ENCODE peak calls at places on chromosomes 4 and X, in seven cellular contexts. U is mammary epithelial cell; R is lung; F is neuronal stem cell; L is endothelial cell of umbilical vein; J is AG04450; P is CD4-positive, CD25-positive, alpha-beta regulatory T cell. H is an unnamed sample.

GRCh38 chrX:51742586-51742985 is 656 bp upstream of the GSPT2 start:
- DNase-seq in P (no peak), R (no peak), J (no peak), L (no peak), U (no peak), F (no peak), H (no peak)

GRCh38 chr4:25838526-25838925 is 24.3 kb downstream of the SEL1L3 start:
- DNase-seq in R (no peak), P (no peak), L (no peak), F (no peak), J (no peak), U (no peak), H (no peak)

GRCh38 chr4:138398297-138398696 is 156.1 kb upstream of the SLC7A11 start:
- DNase-seq in J (no peak), P (no peak), L (peak; percentile 54), U (no peak), F (peak; percentile 30), R (no peak), H (no peak)

GRCh38 chr4:85807247-85807915 is 332.4 kb downstream of the ARHGAP24 start:
- DNase-seq in U (peak; percentile 15), L (peak; percentile 88), J (no peak), P (no peak), F (no peak), R (no peak), H (peak; percentile 82)

GRCh38 chrX:57573754-57574153 is 18.1 kb upstream of the ZXDB start:
- DNase-seq in R (no peak), P (peak; percentile 19), J (no peak), L (peak; percentile 11), U (no peak), F (peak; percentile 2), H (no peak)

GRCh38 chrX:140190441-140191108 is 225.3 kb upstream of the CXorf66 start:
- DNase-seq in P (no peak), J (no peak), U (no peak), L (no peak), F (no peak), R (no peak), H (no peak)

GRCh38 chrX:152932598-152933175 is 34.8 kb downstream of the ZNF185 start:
- DNase-seq in U (no peak), F (no peak), J (no peak), P (no peak), L (no peak), R (no peak), H (no peak)

GRCh38 chrX:109818921-109819320 is 85.9 kb upstream of the ACSL4 start:
- DNase-seq in U (no peak), P (no peak), J (no peak), R (no peak), F (no peak), L (no peak), H (no peak)

GRCh38 chr4:15651682-15652081 is 3.5 kb downstream of the FBXL5 start:
- DNase-seq in U (no peak), R (no peak), L (no peak), F (no peak), J (no peak), P (peak; percentile 6), H (no peak)

GRCh38 chr4:169810325-169811323 is 52.9 kb upstream of the HPF1 start:
- DNase-seq in P (peak; percentile 36), J (peak; percentile 52), L (peak; percentile 68), F (peak; percentile 63), U (peak; percentile 55), R (peak; percentile 40), H (peak; percentile 82)

GRCh38 chr4:61201562-61202099 is 1.5 kb downstream of the ADGRL3 start:
- DNase-seq in R (no peak), J (no peak), U (peak; percentile 32), L (no peak), F (no peak), P (no peak), H (no peak)

GRCh38 chr4:61200195-61200990 is at the start of gene ADGRL3:
- DNase-seq in P (no peak), L (no peak), U (peak; percentile 56), J (no peak), F (peak; percentile 83), R (no peak), H (no peak)

GRCh38 chr4:61202638-61203495 is 2.7 kb downstream of the ADGRL3 start:
- DNase-seq in U (peak; percentile 42), J (no peak), F (peak; percentile 29), L (no peak), P (no peak), R (no peak), H (peak; percentile 37)

GRCh38 chr4:61200991-61201526 is 933 bp downstream of the ADGRL3 start:
- DNase-seq in R (no peak), U (peak; percentile 46), P (no peak), J (no peak), L (no peak), F (peak; percentile 33), H (peak; percentile 45)

DNA sequence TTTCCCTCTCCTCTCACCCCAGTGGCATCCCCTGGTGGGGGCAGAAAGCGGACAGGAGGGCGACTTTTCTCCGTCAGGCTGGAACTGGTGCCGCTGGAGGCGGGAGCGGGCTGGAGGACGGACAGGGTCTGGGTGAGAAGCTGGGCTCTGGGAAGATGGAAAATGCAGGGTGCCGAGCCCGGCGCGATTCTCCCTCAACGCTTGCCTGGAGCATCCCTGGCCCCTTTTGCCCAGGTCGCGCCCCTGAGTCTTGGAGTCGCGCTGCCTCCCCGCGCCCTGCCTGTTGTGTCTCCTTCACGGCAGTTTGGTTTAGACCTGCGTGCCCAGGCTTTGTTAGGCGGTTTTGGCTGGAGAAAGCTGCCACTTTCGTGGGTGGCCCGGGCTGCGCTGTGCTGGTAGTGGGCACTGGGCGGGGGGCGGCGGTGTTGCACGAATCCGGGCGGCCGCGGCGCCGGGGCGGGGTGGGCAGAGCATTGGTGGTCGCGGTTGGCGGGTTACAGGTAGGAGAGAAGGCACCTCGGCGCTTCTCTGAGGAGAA is 2.0 kb downstream of the ADGRL3 start:
- DNase-seq in J (no peak), P (no peak), L (no peak), U (peak; percentile 43), R (no peak), F (peak; percentile 27), H (no peak)
- H3K27ac ChIP-seq in J (no peak overlapping the region), P (no peak overlapping the region), L (no peak overlapping the region), U (no peak overlapping the region), R (no peak overlapping the region), F (peak overlapping the region; percentile 82), H (no peak overlapping the region)

GRCh38 chrX:31894152-31894551 is 822.3 kb upstream of the FTHL17 start:
- DNase-seq in U (no peak), J (no peak), F (no peak), L (no peak), R (no peak), P (no peak), H (no peak)
- H3K27ac ChIP-seq in U (no peak overlapping the region), J (no peak overlapping the region), F (no peak overlapping the region), L (no peak overlapping the region), R (no peak overlapping the region), P (no peak overlapping the region), H (no peak overlapping the region)

GRCh38 chr4:153344131-153345010 is at the start of gene MND1:
- DNase-seq in J (no peak), R (peak; percentile 86), P (peak; percentile 89), F (peak; percentile 92), L (peak; percentile 77), U (peak; percentile 80), H (peak; percentile 54)
- H3K27ac ChIP-seq in J (no peak within 1 kb of the TSS), R (no peak within 1 kb of the TSS), P (peak within 1 kb of the TSS; percentile 60), F (peak within 1 kb of the TSS; percentile 86), L (peak within 1 kb of the TSS; percentile 78), U (peak within 1 kb of the TSS; percentile 93), H (no peak within 1 kb of the TSS)

GRCh38 chr4:143286733-143287570 is 49.7 kb upstream of the GAB1 start:
- DNase-seq in J (peak; percentile 20), U (peak; percentile 78), P (no peak), R (no peak), L (no peak), F (no peak), H (peak; percentile 63)

GRCh38 chr4:143289370-143289769 is 47.3 kb upstream of the GAB1 start:
- DNase-seq in P (no peak), R (no peak), L (no peak), U (no peak), J (no peak), F (no peak), H (no peak)

GRCh38 chr4:143287571-143287923 is 49.1 kb upstream of the GAB1 start:
- DNase-seq in U (no peak), R (no peak), P (no peak), L (no peak), J (no peak), F (no peak), H (no peak)

GRCh38 chr4:143282170-143282760 is 54.4 kb upstream of the GAB1 start:
- DNase-seq in J (no peak), R (no peak), P (no peak), U (no peak), L (no peak), F (no peak), H (no peak)

GRCh38 chr4:143286058-143286457 is 50.6 kb upstream of the GAB1 start:
- DNase-seq in R (no peak), P (no peak), L (no peak), J (no peak), F (no peak), U (no peak), H (no peak)
- H3K27ac ChIP-seq in R (peak overlapping the region; percentile 64), P (no peak overlapping the region), L (no peak overlapping the region), J (no peak overlapping the region), F (no peak overlapping the region), U (no peak overlapping the region), H (peak overlapping the region; percentile 74)

DNA sequence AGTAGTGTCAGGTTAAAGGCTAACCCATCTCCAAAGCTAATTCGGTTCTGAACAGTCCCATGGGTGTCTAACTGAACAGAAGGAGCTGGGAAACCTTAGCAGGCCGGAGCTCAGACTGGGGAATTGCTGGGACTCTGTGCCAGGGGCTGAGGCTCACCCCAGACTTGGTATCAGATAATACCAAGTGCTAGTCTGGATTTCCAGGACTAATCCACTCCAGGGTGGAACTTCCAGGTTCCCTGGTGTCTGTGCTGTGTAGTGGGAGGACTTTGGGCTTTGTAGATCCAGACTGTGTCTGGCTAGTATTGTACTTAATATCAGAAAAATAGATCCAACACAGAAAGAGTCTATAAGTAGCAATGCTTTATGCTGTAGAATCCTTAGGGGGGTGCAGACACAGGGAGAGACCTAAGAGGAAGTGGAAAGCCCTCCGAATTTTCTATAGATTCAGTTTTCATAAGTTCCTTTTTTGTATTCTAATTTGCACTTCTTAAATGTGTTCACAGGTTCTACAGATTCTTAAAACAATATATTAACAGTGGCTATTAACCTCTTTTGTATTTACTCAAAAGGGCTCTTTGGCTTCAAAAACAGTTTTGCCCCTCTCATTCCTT is 4.1 kb downstream of the ZNF827 start:
- DNase-seq in J (no peak), R (no peak), P (no peak), L (no peak), F (no peak), U (no peak), H (no peak)
- H3K27ac ChIP-seq in J (no peak overlapping the region), R (peak overlapping the region; percentile 95), P (no peak overlapping the region), L (no peak overlapping the region), F (no peak overlapping the region), U (no peak overlapping the region), H (no peak overlapping the region)

DNA sequence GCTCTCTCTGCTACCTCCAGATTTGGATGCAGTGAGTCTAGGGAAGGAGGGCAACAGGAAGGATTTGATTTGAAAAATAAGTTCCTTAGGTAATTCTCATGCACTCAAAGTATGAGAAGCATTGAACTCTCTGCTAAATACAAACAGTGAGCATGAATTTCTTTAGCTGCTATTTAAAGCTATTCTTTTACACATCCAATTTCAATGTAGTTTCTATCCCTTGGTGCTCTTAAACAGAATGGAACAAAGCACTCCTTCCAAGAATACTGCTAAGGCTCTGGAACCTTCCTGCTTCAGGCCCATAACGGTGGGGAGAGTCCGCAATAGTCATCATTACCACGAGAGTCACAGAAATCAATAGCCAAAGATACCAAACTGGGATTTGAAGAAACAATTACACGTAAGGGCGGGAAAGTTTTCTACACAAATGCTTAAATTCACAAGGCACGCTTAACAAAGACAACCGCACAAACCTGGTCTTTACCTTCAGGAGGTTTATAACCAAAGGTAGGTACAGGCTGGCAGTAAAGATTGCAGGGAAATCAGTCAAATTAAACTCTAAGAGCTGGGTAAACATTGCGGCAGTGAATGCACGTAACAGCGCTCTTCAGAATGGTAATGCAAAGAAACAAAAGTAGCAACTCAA is 123.2 kb upstream of the NAP1L5 start:
- DNase-seq in L (no peak), U (no peak), P (no peak), F (no peak), R (no peak), J (no peak), H (no peak)
- H3K27ac ChIP-seq in L (no peak overlapping the region), U (no peak overlapping the region), P (no peak overlapping the region), F (no peak overlapping the region), R (peak overlapping the region; percentile 53), J (no peak overlapping the region), H (no peak overlapping the region)